ENCODE peak calls at places on chromosomes 11 and 22, in four cellular contexts. B, Y, L and K are unnamed samples.

GRCh38 chr22:33274214-33274828 is 216.1 kb upstream of the SYN3 start:
- DNase-seq in B (no peak), Y (peak), L (no peak), K (peak)

GRCh38 chr11:91947215-91947614 is 277.4 kb upstream of the FAT3 start:
- DNase-seq in B (peak), Y (no peak), L (peak), K (no peak)

GRCh38 chr22:19117111-19117512 is 5.1 kb downstream of the DGCR2 start:
- DNase-seq in B (no peak), Y (no peak), L (no peak), K (peak)

GRCh38 chr22:44391026-44391425 is 78.3 kb upstream of the SHISAL1 start:
- DNase-seq in B (no peak), Y (peak), L (no peak), K (no peak)

GRCh38 chr11:65560555-65561418 is 2.6 kb upstream of the LTBP3 start:
- DNase-seq in B (peak), Y (peak), L (peak), K (peak)

GRCh38 chr22:45452565-45453449 is 39.3 kb downstream of the RIBC2 start:
- DNase-seq in B (peak), Y (no peak), L (no peak), K (no peak)

GRCh38 chr11:73875840-73876239 is 806 bp downstream of the COA4 start:
- DNase-seq in B (no peak), Y (no peak), L (peak), K (peak)

GRCh38 chr11:20088368-20089260 is 71.7 kb downstream of the DBX1 start:
- DNase-seq in B (peak), Y (no peak), L (no peak), K (no peak)

GRCh38 chr11:94851864-94852581 is 83.9 kb downstream of the AMOTL1 start:
- DNase-seq in B (no peak), Y (no peak), L (peak), K (no peak)

GRCh38 chr22:29006346-29006745 is 55.3 kb downstream of the C22orf31 start:
- DNase-seq in B (no peak), Y (no peak), L (no peak), K (no peak)

GRCh38 chr11:128456566-128457268 is 130.6 kb downstream of the ETS1 start:
- DNase-seq in B (no peak), Y (no peak), L (no peak), K (no peak)

GRCh38 chr11:70699294-70700221 is 301.2 kb downstream of the CTTN start:
- DNase-seq in B (no peak), Y (peak), L (peak), K (no peak)

GRCh38 chr11:61832758-61833157 is 4.7 kb downstream of the FADS2 start:
- DNase-seq in B (no peak), Y (no peak), L (no peak), K (no peak)

GRCh38 chr11:6992026-6992425 is 28.1 kb downstream of the ZNF214 start:
- DNase-seq in B (peak), Y (no peak), L (no peak), K (no peak)

GRCh38 chr11:128530119-128531091 is 57.0 kb downstream of the ETS1 start:
- DNase-seq in B (peak), Y (no peak), L (peak), K (no peak)

GRCh38 chr11:10606536-10607208 is 38.2 kb upstream of the LYVE1 start:
- DNase-seq in B (peak), Y (no peak), L (peak), K (peak)

DNA sequence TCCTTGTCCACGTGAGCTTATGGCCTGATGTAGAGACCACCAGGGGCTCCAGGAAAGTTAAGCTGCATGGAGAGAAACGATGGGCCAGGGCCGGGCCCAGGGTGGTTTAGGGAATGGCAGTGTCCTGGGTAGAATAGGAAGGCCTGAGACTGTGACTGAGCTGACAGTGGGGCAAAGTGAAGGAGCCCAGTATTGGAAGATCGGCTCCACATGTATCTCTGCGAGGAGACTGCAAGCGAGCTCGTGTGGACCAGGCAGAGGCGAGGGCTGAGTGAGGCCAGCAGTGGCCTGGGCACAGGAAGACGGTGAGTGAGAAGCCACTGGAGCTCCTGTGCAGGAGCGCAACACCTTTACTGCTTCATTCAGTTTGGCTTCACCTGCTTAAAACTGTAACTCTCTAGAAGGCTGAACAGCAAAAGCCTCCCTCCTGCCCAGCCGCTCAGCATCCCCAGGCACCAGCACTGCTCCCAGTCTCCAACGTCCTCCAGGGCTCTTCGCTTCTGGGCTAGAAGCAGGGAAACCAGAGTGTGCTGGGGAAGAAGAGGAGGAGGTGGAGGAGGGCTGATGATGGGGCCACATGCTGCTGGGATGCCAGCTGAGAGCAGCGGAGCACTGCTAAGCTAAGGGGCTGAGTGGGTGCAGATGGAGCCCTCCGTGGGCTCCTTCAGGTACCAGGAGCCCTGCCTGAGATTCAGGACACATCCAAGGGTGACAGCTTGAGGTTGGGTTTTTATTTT is 13.5 kb downstream of the TCIRG1 start:
- DNase-seq in B (no peak), Y (peak), L (no peak), K (no peak)
- H3K9ac ChIP-seq in B (no peak), Y (no peak), L (no peak), K (no peak)

DNA sequence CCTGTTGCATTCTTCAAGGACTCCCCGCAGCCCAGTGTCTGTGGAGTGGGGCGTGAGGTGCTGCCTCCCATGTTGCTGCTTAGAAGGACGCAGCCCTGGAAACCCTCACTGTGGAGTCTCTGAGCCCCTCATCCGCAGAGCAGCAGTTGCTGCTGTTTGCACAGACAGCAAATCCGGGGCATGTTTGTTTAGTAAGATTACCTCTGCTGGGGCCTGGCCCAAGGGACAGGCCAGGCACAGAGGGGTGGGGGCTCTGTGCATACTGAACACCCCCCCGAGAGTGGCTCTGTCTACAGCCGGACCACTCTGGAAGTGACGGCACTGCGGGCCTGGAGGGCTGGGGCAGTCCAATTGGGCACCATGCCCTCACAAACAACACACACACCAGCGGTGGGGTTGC is 22.9 kb upstream of the CCDC188 start:
- DNase-seq in B (no peak), Y (no peak), L (no peak), K (no peak)
- H3K27ac ChIP-seq in B (no peak), Y (no peak), L (no peak), K (no peak)

DNA sequence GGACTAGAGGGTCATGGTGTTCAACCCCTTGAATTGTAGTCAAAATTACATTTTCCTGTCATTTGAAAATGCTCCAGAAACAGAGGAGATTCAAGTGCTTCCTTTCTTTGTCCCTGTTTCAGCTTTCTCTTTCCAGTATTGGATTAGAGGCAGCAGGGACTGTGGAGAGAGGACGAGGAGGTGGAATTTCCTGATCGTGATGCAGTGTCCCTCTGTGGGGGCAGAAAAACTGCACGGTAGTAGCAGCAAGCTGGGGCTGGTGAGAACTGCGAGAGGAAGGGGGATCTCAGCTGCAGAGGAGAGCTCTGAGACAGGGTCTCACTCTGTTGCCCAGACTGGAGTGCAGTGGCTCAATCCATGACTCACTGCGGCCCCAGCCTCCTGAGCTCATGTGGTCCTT is 60.4 kb downstream of the UBASH3B start:
- DNase-seq in B (no peak), Y (no peak), L (no peak), K (no peak)
- H3K9ac ChIP-seq in B (no peak), Y (no peak), L (no peak), K (peak)

GRCh38 chr22:37453696-37454095 is 26.4 kb upstream of the ELFN2 start:
- DNase-seq in B (no peak), Y (no peak), L (no peak), K (no peak)

GRCh38 chr22:37454857-37455686 is 27.8 kb upstream of the ELFN2 start:
- DNase-seq in B (peak), Y (no peak), L (peak), K (no peak)

GRCh38 chr22:37456351-37456750 is 29.1 kb upstream of the ELFN2 start:
- DNase-seq in B (no peak), Y (no peak), L (no peak), K (no peak)

GRCh38 chr22:37457093-37457893 is 28.9 kb downstream of the MFNG start:
- DNase-seq in B (peak), Y (peak), L (peak), K (peak)

DNA sequence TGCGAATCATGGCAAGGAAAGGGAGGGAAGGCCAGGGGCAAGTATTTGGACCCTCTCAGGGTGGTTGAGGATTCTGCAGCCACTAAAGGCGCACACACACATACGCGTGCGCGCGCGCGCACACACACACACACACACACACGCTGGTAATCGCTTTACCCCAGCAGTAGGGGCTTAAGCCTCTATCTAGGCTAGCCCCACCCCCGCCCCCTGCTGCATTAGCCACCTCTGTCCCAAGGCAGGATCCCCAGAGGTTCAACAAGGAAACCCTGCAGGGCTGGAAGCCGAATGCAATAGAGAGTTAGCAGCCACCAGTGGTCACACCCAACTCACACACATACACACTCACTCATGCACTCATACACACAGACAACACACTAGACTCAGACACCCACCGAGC is 28.6 kb upstream of the ELFN2 start:
- DNase-seq in B (peak), Y (no peak), L (no peak), K (no peak)
- H3K27ac ChIP-seq in B (peak), Y (no peak), L (peak), K (no peak)

DNA sequence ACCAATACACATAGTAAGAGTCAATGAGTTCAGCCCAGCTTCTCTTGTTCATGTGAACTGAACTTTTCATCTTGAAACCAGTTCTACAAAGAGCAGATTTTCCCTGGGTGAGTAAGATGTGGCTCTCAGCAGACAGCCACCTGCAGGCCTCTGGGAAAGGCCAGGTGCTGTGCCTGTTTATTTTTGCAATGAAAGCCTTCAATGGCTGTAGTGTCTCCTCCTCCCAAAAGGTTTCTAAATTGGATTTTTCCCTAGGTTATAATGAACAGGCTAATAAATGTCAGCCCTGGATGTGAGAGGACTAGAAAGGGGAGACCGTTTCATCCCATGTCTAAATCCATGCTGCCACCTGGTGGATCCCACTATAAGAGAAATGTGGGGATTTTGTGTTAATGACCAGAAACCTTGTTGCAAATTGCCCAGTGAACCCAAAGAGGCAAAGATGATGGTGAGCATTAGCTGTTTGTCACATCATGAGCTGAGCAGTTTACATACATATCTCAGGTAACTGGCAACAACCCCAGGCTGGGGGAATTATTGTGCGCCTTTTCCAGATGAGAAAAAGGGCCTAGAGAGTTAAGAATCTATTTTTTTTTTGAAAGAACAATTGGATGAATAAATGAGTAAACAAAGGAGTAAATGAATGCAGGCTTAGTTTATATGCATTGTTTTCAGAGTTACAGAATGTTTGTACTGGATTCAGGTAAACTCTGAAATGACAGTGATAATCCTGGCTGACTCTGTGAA is 12.7 kb downstream of the C11orf91 start:
- DNase-seq in B (peak), Y (no peak), L (peak), K (peak)
- H3K9ac ChIP-seq in B (no peak), Y (no peak), L (peak), K (no peak)

GRCh38 chr22:49369726-49370717 is 457.7 kb downstream of the BRD1 start:
- DNase-seq in B (no peak), Y (peak), L (no peak), K (peak)
- H3K27ac ChIP-seq in B (no peak), Y (no peak), L (no peak), K (no peak)